ENCODE peak calls at places on chromosomes 6 and 20, in nine cellular contexts. A is activated CD4-positive, alpha-beta memory T cell treated with anti-CD3 and anti-CD28 coated beads, Interleukin-2, amount 10 ng/mL, durations not matched to agents 7 days and 5 days; X is GM10248; D is psoas muscle; G is nucleus accumbens; P is head of caudate nucleus; Y is naive thymus-derived CD8-positive, alpha-beta T cell; K is SHP77; W is activated T-cell treated with anti-CD3 and anti-CD28 coated beads, Interleukin-2, amount 50 U/mL, for 72 hours. M is an unnamed sample.

GRCh38 chr20:574297-574942 is 30.8 kb upstream of the CSNK2A1 start:
- DNase-seq in X (no peak), A (no peak), D (no peak), Y (no peak), P (no peak), G (no peak), W (no peak), K (no peak), M (peak)

GRCh38 chr6:33630014-33630413 is 8.9 kb downstream of the ITPR3 start:
- DNase-seq in W (no peak), X (no peak), A (no peak), D (no peak), P (peak), K (no peak), Y (no peak), G (no peak), M (no peak)

GRCh38 chr6:16352821-16353438 is 114.5 kb downstream of the GMPR start:
- DNase-seq in Y (no peak), X (no peak), A (no peak), W (no peak), D (no peak), G (no peak), K (no peak), P (no peak), M (no peak)

GRCh38 chr20:13298692-13299373 is 77.8 kb downstream of the ISM1 start:
- DNase-seq in G (no peak), P (no peak), K (no peak), A (no peak), W (no peak), X (no peak), Y (no peak), D (no peak), M (no peak)

GRCh38 chr6:14310955-14311354 is 193.4 kb downstream of the CD83 start:
- DNase-seq in X (no peak), P (no peak), K (no peak), D (no peak), W (no peak), Y (no peak), A (no peak), G (no peak), M (no peak)

GRCh38 chr20:34296468-34296867 is 6.7 kb downstream of the AHCY start:
- DNase-seq in G (no peak), P (no peak), K (no peak), A (no peak), X (no peak), W (no peak), D (no peak), Y (no peak), M (no peak)

GRCh38 chr20:59577809-59578601 is 26.3 kb upstream of the PHACTR3 start:
- DNase-seq in K (no peak), G (no peak), W (no peak), D (no peak), X (no peak), P (no peak), A (no peak), Y (no peak), M (no peak)

GRCh38 chr20:24018796-24019195 is 30.2 kb upstream of the GGTLC1 start:
- DNase-seq in G (no peak), X (no peak), D (no peak), K (no peak), W (no peak), P (no peak), A (no peak), Y (no peak), M (no peak)

GRCh38 chr6:108803982-108804490 is 44.2 kb upstream of the ARMC2 start:
- DNase-seq in G (no peak), W (no peak), P (no peak), K (no peak), X (no peak), Y (no peak), A (no peak), D (no peak), M (no peak)

GRCh38 chr6:37516076-37516919 is 16.6 kb upstream of the CCDC167 start:
- DNase-seq in P (peak), K (peak), Y (peak), D (no peak), A (peak), G (peak), W (peak), X (peak), M (peak)

GRCh38 chr20:54227751-54228150 is 19.9 kb downstream of the PFDN4 start:
- DNase-seq in G (no peak), W (no peak), P (no peak), Y (no peak), K (no peak), X (no peak), D (no peak), A (no peak), M (no peak)

GRCh38 chr20:37351689-37352610 is 6.0 kb downstream of the SRC start:
- DNase-seq in G (no peak), A (no peak), D (no peak), W (no peak), X (no peak), Y (no peak), K (no peak), P (no peak), M (no peak)

GRCh38 chr20:5065489-5066383 is 54.0 kb downstream of the PCNA start:
- DNase-seq in K (no peak), D (peak), X (no peak), W (peak), G (no peak), Y (no peak), P (no peak), A (no peak), M (peak)

GRCh38 chr20:16479666-16480065 is 93.6 kb downstream of the KIF16B start:
- DNase-seq in Y (no peak), A (no peak), G (no peak), D (no peak), P (no peak), X (no peak), K (no peak), W (no peak), M (no peak)

GRCh38 chr6:30463242-30463641 is 26.1 kb upstream of the HLA-E start:
- DNase-seq in A (no peak), Y (no peak), D (no peak), P (no peak), W (no peak), K (no peak), G (no peak), X (no peak), M (no peak)

GRCh38 chr6:33419580-33420492 is at the start of gene SYNGAP1:
- DNase-seq in D (peak), X (no peak), Y (no peak), G (peak), A (peak), K (peak), P (peak), W (peak), M (peak)

GRCh38 chr6:135054238-135054574 is 416 bp downstream of the HBS1L start:
- DNase-seq in G (no peak), K (no peak), W (no peak), Y (no peak), P (no peak), A (no peak), D (no peak), X (no peak), M (no peak)

GRCh38 chr6:21908117-21908848 is 314.7 kb downstream of the SOX4 start:
- DNase-seq in G (no peak), K (no peak), W (no peak), X (no peak), A (no peak), Y (no peak), P (no peak), D (no peak), M (no peak)

GRCh38 chr20:62961310-62961783 is 8.8 kb downstream of the SLC17A9 start:
- DNase-seq in W (no peak), D (no peak), P (no peak), A (no peak), Y (no peak), G (no peak), X (no peak), K (peak), M (no peak)

GRCh38 chr6:43143235-43144124 is 27.6 kb upstream of the SRF start:
- DNase-seq in K (peak), D (peak), W (peak), G (peak), X (peak), Y (peak), P (peak), A (peak), M (peak)

M was measured in heart right ventricle.